ENCODE peak calls at places on chromosome 3, in six cellular contexts. T is psoas muscle, Z is heart right ventricle, L is stomach, J is foreskin keratinocyte, I is adrenal gland. C is an unnamed sample.

GRCh38 chr3:149657458-149657795 is 398 bp downstream of the WWTR1 start:
- DNase-seq in T (peak; percentile 78), Z (peak; percentile 44), L (peak; percentile 33), J (no peak), I (peak; percentile 71), C (no peak)

GRCh38 chr3:46926871-46927717 is 49.5 kb downstream of the CCDC12 start:
- DNase-seq in T (peak; percentile 41), Z (peak; percentile 6), L (peak; percentile 25), J (no peak), I (peak; percentile 0), C (no peak)

GRCh38 chr3:129694228-129694627 is 87.8 kb upstream of the PLXND1 start:
- DNase-seq in T (no peak), Z (no peak), L (no peak), J (peak; percentile 98), I (no peak), C (no peak)

GRCh38 chr3:17431004-17431403 is 311.4 kb downstream of the TBC1D5 start:
- DNase-seq in T (no peak), Z (no peak), L (no peak), J (no peak), I (no peak), C (no peak)

GRCh38 chr3:12518266-12519028 is 26.9 kb downstream of the MKRN2OS start:
- DNase-seq in T (no peak), Z (no peak), L (no peak), J (no peak), I (no peak), C (no peak)

GRCh38 chr3:146160233-146160963 is 586 bp downstream of the PLOD2 start:
- DNase-seq in T (peak; percentile 52), Z (peak; percentile 76), L (peak; percentile 66), J (peak; percentile 61), I (peak; percentile 74), C (no peak)

GRCh38 chr3:15557511-15557946 is 36.0 kb upstream of the COLQ start:
- DNase-seq in T (no peak), Z (peak; percentile 55), L (peak; percentile 52), J (peak; percentile 59), I (peak; percentile 70), C (peak; percentile 41)

GRCh38 chr3:24316887-24317383 is 177.7 kb downstream of the THRB start:
- DNase-seq in T (no peak), Z (no peak), L (peak; percentile 44), J (no peak), I (no peak), C (no peak)

GRCh38 chr3:12186515-12187286 is 28.0 kb upstream of the TIMP4 start:
- DNase-seq in T (no peak), Z (no peak), L (no peak), J (no peak), I (no peak), C (no peak)

DNA sequence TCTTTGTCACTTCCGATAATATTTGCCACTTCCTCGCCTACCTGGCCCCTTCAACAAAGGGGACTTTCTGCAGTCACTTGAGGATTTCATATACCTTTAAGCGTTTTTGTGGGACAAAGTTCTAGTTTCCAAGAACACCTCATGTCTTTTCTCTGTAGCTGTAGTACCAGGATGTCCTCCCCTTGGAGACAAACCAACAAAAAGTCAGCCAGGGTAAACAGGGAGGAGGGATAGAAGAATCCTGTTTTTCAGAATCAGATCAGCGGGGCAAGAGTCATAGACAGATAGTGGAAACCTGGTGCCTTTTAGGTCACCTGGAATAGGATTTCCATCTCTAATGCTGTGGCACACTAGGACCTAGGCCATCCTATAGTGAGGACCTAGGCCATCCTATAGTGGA is 4.5 kb downstream of the LRRC3B start:
- DNase-seq in T (no peak), Z (no peak), L (no peak), J (no peak), I (no peak), C (no peak)
- H3K27me3 ChIP-seq in T (no peaks in the 10 kb centered on the region), Z (peaks cover 34% of the 10 kb centered on the region), L (peaks cover 30% of the 10 kb centered on the region), J (peaks cover 59% of the 10 kb centered on the region), I (peaks cover 8% of the 10 kb centered on the region), C (no peaks in the 10 kb centered on the region)

GRCh38 chr3:36206936-36207620 is 173.2 kb upstream of the STAC start:
- DNase-seq in T (no peak), Z (no peak), L (no peak), J (no peak), I (no peak), C (no peak)

GRCh38 chr3:36197176-36197575 is 183.1 kb upstream of the STAC start:
- DNase-seq in T (no peak), Z (no peak), L (no peak), J (no peak), I (no peak), C (no peak)

GRCh38 chr3:36196058-36196457 is 184.2 kb upstream of the STAC start:
- DNase-seq in T (no peak), Z (no peak), L (no peak), J (peak; percentile 4), I (no peak), C (no peak)

DNA sequence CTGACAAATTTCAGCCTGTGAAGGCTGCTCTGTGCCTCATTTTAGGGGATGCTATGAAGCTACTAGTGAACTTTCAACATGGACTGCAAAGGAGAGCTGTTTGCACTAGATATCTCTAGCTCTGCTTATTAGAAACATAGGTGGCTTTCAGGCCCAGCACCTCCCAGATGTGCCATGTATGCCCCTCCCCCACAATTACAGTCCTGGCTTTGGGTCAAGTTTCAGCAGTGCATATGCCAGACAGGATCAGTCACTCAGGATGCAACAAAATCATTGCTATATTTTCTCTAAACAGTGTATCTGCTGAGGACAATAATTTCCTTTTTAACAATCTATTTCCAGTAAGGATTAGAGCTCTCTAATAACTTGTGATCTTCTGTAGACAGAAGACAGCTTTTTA is 178.8 kb upstream of the STAC start:
- DNase-seq in T (no peak), Z (no peak), L (no peak), J (no peak), I (no peak), C (no peak)
- TF ChIP-seq CTCF in T (no peak), Z (no peak), L (no peak), J (no peak), I (no peak), C (no peak)

DNA sequence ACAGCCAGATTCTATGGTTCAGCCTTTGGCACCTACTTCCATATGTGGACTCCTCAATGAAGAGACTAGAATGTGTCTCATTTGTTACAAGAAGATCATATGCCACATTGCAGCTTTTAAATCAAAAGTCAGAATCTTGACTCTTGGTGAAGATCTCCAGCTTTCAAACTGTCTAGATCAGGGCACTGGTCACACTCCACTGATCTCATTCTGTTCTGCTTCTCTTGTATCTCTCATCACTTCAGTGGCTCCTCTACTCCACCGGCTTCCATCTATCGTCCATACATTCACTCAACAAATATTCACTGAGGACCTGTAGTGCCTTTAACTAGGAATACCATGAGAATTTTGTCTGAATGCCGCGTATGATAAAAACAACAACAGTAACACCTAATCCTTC is 203.3 kb upstream of the LPP start:
- DNase-seq in T (no peak), Z (no peak), L (no peak), J (no peak), I (no peak), C (no peak)
- H3K27me3 ChIP-seq in T (no peaks in the 10 kb centered on the region), Z (no peaks in the 10 kb centered on the region), L (no peaks in the 10 kb centered on the region), J (no peaks in the 10 kb centered on the region), I (no peaks in the 10 kb centered on the region), C (no peaks in the 10 kb centered on the region)

DNA sequence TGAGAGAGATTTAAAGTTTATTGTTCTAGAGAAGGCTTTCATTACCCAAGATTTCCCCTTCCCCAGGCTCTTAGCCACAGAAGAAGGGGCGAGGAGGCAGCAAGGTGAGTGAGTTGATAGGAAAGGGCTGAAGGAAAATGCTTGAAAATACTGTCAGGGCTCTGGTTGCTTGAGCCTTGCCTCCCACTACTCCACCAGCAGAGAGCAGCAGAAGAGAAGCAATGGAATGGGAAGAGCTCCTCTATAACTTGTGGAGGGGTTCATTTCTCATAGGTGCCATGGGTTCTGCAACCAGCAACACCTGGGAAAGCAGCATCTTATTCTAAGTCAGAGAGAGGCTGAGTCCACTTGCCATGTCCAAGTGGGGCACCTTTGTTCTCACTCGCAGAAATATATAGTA is 184.0 kb upstream of the CNTN6 start:
- DNase-seq in T (no peak), Z (no peak), L (no peak), J (no peak), I (no peak), C (no peak)
- TF ChIP-seq CTCF in T (no peak), Z (no peak), L (no peak), J (peak; percentile 48), I (no peak), C (no peak)

DNA sequence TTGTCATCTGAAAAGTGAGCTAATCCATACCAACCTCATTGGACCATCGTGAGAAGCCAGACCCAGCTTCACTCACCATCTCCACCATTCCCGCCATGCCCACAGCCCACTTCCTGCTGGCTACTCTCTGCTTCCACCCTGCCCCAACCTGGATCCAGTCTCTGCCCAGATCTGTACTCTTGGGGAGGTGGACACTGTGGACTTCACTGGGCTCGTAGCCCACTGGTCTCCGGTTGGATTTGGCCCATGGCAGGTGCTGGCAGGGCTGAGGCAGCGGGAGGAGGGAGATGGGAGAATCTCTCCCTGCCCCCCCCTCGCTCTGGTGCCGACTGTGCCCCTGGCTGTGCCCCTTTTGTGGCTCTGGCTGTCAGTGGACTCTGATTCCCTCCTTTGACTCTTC is 193.8 kb downstream of the ABHD5 start:
- DNase-seq in T (no peak), Z (no peak), L (no peak), J (no peak), I (no peak), C (no peak)
- H3K27me3 ChIP-seq in T (no peaks in the 10 kb centered on the region), Z (no peaks in the 10 kb centered on the region), L (no peaks in the 10 kb centered on the region), J (no peaks in the 10 kb centered on the region), I (no peaks in the 10 kb centered on the region), C (no peaks in the 10 kb centered on the region)

GRCh38 chr3:112437146-112438022 is 61.9 kb downstream of the BTLA start:
- DNase-seq in T (no peak), Z (no peak), L (no peak), J (no peak), I (no peak), C (no peak)
- TF ChIP-seq CTCF in T (no peak), Z (peak; percentile 13), L (peak; percentile 7), J (peak; percentile 66), I (no peak), C (peak; percentile 57)

C was measured in BJ.